ENCODE peak calls at places on chromosomes 16 and 17, in eight cellular contexts. F is GM18507; G is AG04450; O is WERI-Rb-1; Y is OCI-LY7; W is CD4-positive, alpha-beta T cell; A is osteocyte; I is left ventricle myocardium inferior. Q is an unnamed sample.

GRCh38 chr17:50863221-50863843 is 2.8 kb downstream of the TOB1 start:
- DNase-seq in F (no peak), I (no peak), O (peak), G (no peak), W (peak), Y (peak), A (peak), Q (no peak)

GRCh38 chr17:14926526-14927122 is 338.5 kb downstream of the PMP22 start:
- DNase-seq in W (no peak), O (peak), G (peak), A (peak), Y (peak), F (peak), I (no peak), Q (no peak)

GRCh38 chr17:69512946-69513345 is 98.4 kb downstream of the MAP2K6 start:
- DNase-seq in Y (no peak), F (no peak), G (no peak), O (no peak), I (no peak), W (no peak), A (no peak), Q (no peak)

GRCh38 chr17:9811086-9811485 is 10.8 kb downstream of the GSG1L2 start:
- DNase-seq in O (no peak), G (no peak), W (no peak), F (no peak), I (no peak), A (no peak), Y (no peak), Q (no peak)

GRCh38 chr16:49828545-49829267 is 27.2 kb downstream of the ZNF423 start:
- DNase-seq in G (no peak), A (no peak), F (no peak), O (no peak), Y (no peak), W (no peak), I (peak), Q (no peak)

GRCh38 chr17:8966926-8967325 is 1.4 kb upstream of the PIK3R5 start:
- DNase-seq in O (no peak), I (no peak), A (peak), W (no peak), G (no peak), Y (no peak), F (no peak), Q (no peak)

GRCh38 chr16:16830401-16830800 is 451.5 kb downstream of the NPIPA7 start:
- DNase-seq in I (no peak), G (no peak), O (no peak), A (no peak), F (no peak), Y (no peak), W (no peak), Q (no peak)

GRCh38 chr17:222172-222571 is 40.7 kb upstream of the DOC2B start:
- DNase-seq in G (no peak), A (no peak), Y (no peak), W (no peak), I (peak), O (peak), F (no peak), Q (no peak)

GRCh38 chr17:38667099-38667786 is 7.5 kb downstream of the EPOP start:
- DNase-seq in W (peak), G (peak), Y (peak), F (no peak), I (peak), O (peak), A (no peak), Q (no peak)

GRCh38 chr17:50905460-50905803 is 39.3 kb upstream of the TOB1 start:
- DNase-seq in Y (no peak), O (peak), A (no peak), G (no peak), F (no peak), I (no peak), W (no peak), Q (peak)

GRCh38 chr17:65472602-65473001 is 88.8 kb downstream of the AXIN2 start:
- DNase-seq in I (no peak), O (no peak), F (no peak), A (no peak), W (no peak), G (no peak), Y (no peak), Q (no peak)

GRCh38 chr16:56643080-56643778 is 4.8 kb downstream of the MT1A start:
- DNase-seq in G (no peak), F (no peak), Y (no peak), I (peak), A (no peak), W (peak), O (no peak), Q (no peak)

GRCh38 chr16:72552675-72553074 is 380.7 kb upstream of the PMFBP1 start:
- DNase-seq in O (no peak), F (no peak), Y (no peak), G (no peak), W (no peak), A (no peak), I (no peak), Q (no peak)

GRCh38 chr17:34979650-34980352 is 511 bp upstream of the LIG3 start:
- DNase-seq in O (no peak), G (no peak), F (no peak), I (no peak), Y (peak), W (no peak), A (peak), Q (no peak)

GRCh38 chr16:78504391-78504945 is 405.0 kb downstream of the WWOX start:
- DNase-seq in I (peak), Y (no peak), A (no peak), G (no peak), O (no peak), W (no peak), F (no peak), Q (no peak)

Q was measured in NCI-H2081 treated with DMSO at 0.1 percent for 48 hours.